ENCODE peak calls at places on chromosomes 6 and 20, in five cellular contexts. J is left ventricle myocardium inferior, X is tibial nerve, G is kidney epithelial cell, K is psoas muscle. V is an unnamed sample. For H3K27me3, the result is how much of the 10 kb centered on the place peaks cover.

GRCh38 chr6:87029711-87030314 is 65.1 kb downstream of the CGA start:
- DNase-seq in J (no peak), X (peak), G (peak), K (no peak), V (no peak)

GRCh38 chr20:57561356-57562279 is 708 bp downstream of the PCK1 start:
- DNase-seq in J (no peak), X (no peak), G (no peak), K (no peak), V (no peak)

GRCh38 chr6:111663232-111663631 is 57.6 kb upstream of the TRAF3IP2 start:
- DNase-seq in J (peak), X (no peak), G (no peak), K (peak), V (no peak)

GRCh38 chr20:48148020-48148419 is 362.7 kb upstream of the SULF2 start:
- DNase-seq in J (no peak), X (no peak), G (no peak), K (no peak), V (no peak)

GRCh38 chr20:4683261-4683660 is 38.4 kb upstream of the PRND start:
- DNase-seq in J (no peak), X (no peak), G (no peak), K (no peak), V (no peak)

GRCh38 chr6:128929869-128930268 is 46.9 kb downstream of the LAMA2 start:
- DNase-seq in J (no peak), X (no peak), G (no peak), K (peak), V (no peak)

GRCh38 chr6:1697688-1698351 is 88.1 kb downstream of the FOXC1 start:
- DNase-seq in J (no peak), X (no peak), G (no peak), K (no peak), V (no peak)

GRCh38 chr6:106966229-106966628 is 8.3 kb downstream of the CD24 start:
- DNase-seq in J (no peak), X (no peak), G (no peak), K (no peak), V (no peak)

GRCh38 chr6:112409311-112409710 is 62.2 kb downstream of the RFPL4B start:
- DNase-seq in J (no peak), X (no peak), G (no peak), K (no peak), V (no peak)

GRCh38 chr6:37432590-37432915 is 468 bp upstream of the CMTR1 start:
- DNase-seq in J (no peak), X (no peak), G (no peak), K (no peak), V (no peak)
- TF ChIP-seq CTCF in J (no peak), X (no peak), G (no peak), K (no peak), V (no peak)

GRCh38 chr20:21693322-21693721 is 12.1 kb upstream of the PAX1 start:
- DNase-seq in J (no peak), X (no peak), G (no peak), K (no peak), V (no peak)
- H3K27me3 ChIP-seq in J (half or more), X (under half), G (under half), K (under half), V (under half)

DNA sequence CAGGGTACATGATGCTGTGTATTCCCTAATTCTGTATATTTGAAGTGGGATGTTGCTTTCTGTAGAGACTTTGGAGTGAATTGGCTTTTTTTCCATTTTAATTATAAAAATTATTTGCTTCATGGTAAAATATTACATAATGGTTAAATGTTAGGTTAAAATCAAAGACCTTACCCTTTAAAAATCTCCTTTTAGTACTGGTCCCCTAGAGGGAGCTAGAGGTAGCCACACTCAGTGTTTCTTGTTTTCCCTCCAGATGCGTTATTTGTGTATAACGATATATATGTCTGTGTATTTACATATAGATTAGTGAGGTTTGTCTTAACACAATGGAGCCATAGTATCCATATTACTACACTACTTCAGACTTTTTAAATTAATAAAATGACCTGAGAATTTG is 146.7 kb downstream of the PLCB4 start:
- DNase-seq in J (no peak), X (no peak), G (no peak), K (no peak), V (no peak)
- TF ChIP-seq CTCF in J (peak), X (no peak), G (peak), K (peak), V (no peak)

DNA sequence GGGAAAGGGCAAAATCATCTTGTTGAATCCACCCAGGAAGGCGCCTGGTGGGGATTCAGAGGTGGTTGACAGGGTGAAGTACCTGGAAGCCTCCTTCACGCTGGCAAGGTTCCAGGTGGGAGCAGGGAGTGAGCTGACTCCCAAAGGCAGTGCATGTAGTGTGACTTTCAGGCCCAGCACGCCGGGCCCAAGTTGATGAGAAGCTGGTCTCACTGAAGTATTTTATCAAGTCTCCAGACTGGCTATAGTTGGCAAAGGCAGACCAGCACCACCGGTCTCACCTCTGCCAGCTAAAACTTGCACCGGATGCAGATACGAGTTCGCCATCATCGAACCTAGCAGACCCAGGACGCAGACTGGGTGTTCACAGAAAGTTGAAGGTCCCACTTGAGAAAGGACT is 16.5 kb downstream of the PPP1R10 start:
- DNase-seq in J (peak), X (no peak), G (no peak), K (no peak), V (no peak)
- H3K27me3 ChIP-seq in J (under half), X (under half), G (under half), K (under half), V (under half)

V was measured in CD8-positive, alpha-beta T cell.